ENCODE peak calls at places on chromosomes 6 and 20, in nine cellular contexts. B is progenitor cell of endocrine pancreas, E is esophagus squamous epithelium, N is GM13976, L is BE2C, K is heart right ventricle, M is endothelial cell, S is HFFc6, A is GM13977. Q is an unnamed sample.

GRCh38 chr6:98998103-98998502 is 50.4 kb upstream of the FBXL4 start:
- DNase-seq in B (no peak), E (no peak), N (no peak), L (no peak), K (no peak), M (no peak), S (no peak), A (no peak), Q (no peak)

GRCh38 chr6:97085772-97086171 is 161.2 kb downstream of the KLHL32 start:
- DNase-seq in B (no peak), E (no peak), N (no peak), L (no peak), K (no peak), M (no peak), S (peak; percentile 74), A (no peak), Q (no peak)

GRCh38 chr6:168333039-168333438 is 13.5 kb upstream of the DACT2 start:
- DNase-seq in B (no peak), E (no peak), N (no peak), L (no peak), K (no peak), M (peak; percentile 44), S (no peak), A (no peak), Q (no peak)

GRCh38 chr6:152355166-152355565 is 282.0 kb downstream of the SYNE1 start:
- DNase-seq in B (no peak), E (no peak), N (no peak), L (no peak), K (no peak), M (no peak), S (no peak), A (no peak), Q (no peak)

GRCh38 chr20:13320702-13321101 is 99.6 kb downstream of the ISM1 start:
- DNase-seq in B (no peak), E (no peak), N (no peak), L (no peak), K (no peak), M (no peak), S (no peak), A (no peak), Q (no peak)

GRCh38 chr6:107600936-107601335 is 111.0 kb downstream of the SOBP start:
- DNase-seq in B (no peak), E (no peak), N (no peak), L (no peak), K (no peak), M (peak; percentile 26), S (peak; percentile 2), A (no peak), Q (no peak)

GRCh38 chr6:71127374-71127773 is 161.2 kb upstream of the OGFRL1 start:
- DNase-seq in B (no peak), E (no peak), N (no peak), L (no peak), K (no peak), M (no peak), S (no peak), A (no peak), Q (no peak)

GRCh38 chr6:116040980-116041379 is 19.7 kb downstream of the FRK start:
- DNase-seq in B (no peak), E (no peak), N (no peak), L (no peak), K (no peak), M (no peak), S (no peak), A (no peak), Q (no peak)

GRCh38 chr6:142155895-142156757 is 9.1 kb downstream of the VTA1 start:
- DNase-seq in B (no peak), E (no peak), N (no peak), L (no peak), K (no peak), M (no peak), S (no peak), A (no peak), Q (no peak)

GRCh38 chr6:128567029-128567428 is 46.6 kb upstream of the PTPRK start:
- DNase-seq in B (no peak), E (no peak), N (no peak), L (no peak), K (no peak), M (no peak), S (peak; percentile 31), A (no peak), Q (no peak)

GRCh38 chr6:1044040-1044836 is 267.7 kb upstream of the FOXQ1 start:
- DNase-seq in B (no peak), E (no peak), N (no peak), L (no peak), K (no peak), M (no peak), S (no peak), A (no peak), Q (no peak)
- TF ChIP-seq CTCF in B (no peak), E (no peak), N (no peak), L (no peak), K (no peak), M (no peak), S (no peak), A (no peak), Q (no peak)

GRCh38 chr20:4011226-4011975 is 4.0 kb downstream of the RNF24 start:
- DNase-seq in B (no peak), E (no peak), N (no peak), L (no peak), K (no peak), M (no peak), S (no peak), A (no peak), Q (no peak)

GRCh38 chr20:4013041-4013440 is 2.3 kb downstream of the RNF24 start:
- DNase-seq in B (no peak), E (no peak), N (no peak), L (no peak), K (no peak), M (no peak), S (no peak), A (no peak), Q (no peak)

GRCh38 chr20:4016349-4017050 is 1.1 kb upstream of the RNF24 start:
- DNase-seq in B (no peak), E (no peak), N (no peak), L (no peak), K (no peak), M (no peak), S (no peak), A (no peak), Q (no peak)

GRCh38 chr20:4012631-4013030 is 2.7 kb downstream of the RNF24 start:
- DNase-seq in B (no peak), E (no peak), N (no peak), L (no peak), K (no peak), M (no peak), S (peak; percentile 40), A (no peak), Q (no peak)

GRCh38 chr20:4014031-4014474 is 1.3 kb downstream of the RNF24 start:
- DNase-seq in B (no peak), E (no peak), N (peak; percentile 43), L (peak; percentile 63), K (no peak), M (no peak), S (peak; percentile 85), A (peak; percentile 44), Q (no peak)
- TF ChIP-seq CTCF in B (peak; percentile 47), E (peak; percentile 57), N (no peak), L (peak; percentile 89), K (peak; percentile 17), M (no peak), S (peak; percentile 75), A (peak; percentile 62), Q (peak; percentile 55)

GRCh38 chr20:2752631-2753455 is 47.6 kb downstream of the CPXM1 start:
- DNase-seq in B (no peak), E (no peak), N (peak; percentile 67), L (no peak), K (no peak), M (peak; percentile 62), S (no peak), A (no peak), Q (peak; percentile 28)
- TF ChIP-seq CTCF in B (peak; percentile 72), E (peak; percentile 68), N (peak; percentile 45), L (no peak), K (peak; percentile 29), M (peak; percentile 86), S (peak; percentile 79), A (peak; percentile 71), Q (peak; percentile 79)

GRCh38 chr6:44003345-44004061 is 123.7 kb downstream of the MRPL14 start:
- DNase-seq in B (no peak), E (no peak), N (peak; percentile 74), L (no peak), K (no peak), M (peak; percentile 23), S (no peak), A (peak; percentile 75), Q (peak; percentile 43)
- TF ChIP-seq CTCF in B (no peak), E (no peak), N (no peak), L (no peak), K (no peak), M (no peak), S (no peak), A (peak; percentile 16), Q (peak; percentile 17)

DNA sequence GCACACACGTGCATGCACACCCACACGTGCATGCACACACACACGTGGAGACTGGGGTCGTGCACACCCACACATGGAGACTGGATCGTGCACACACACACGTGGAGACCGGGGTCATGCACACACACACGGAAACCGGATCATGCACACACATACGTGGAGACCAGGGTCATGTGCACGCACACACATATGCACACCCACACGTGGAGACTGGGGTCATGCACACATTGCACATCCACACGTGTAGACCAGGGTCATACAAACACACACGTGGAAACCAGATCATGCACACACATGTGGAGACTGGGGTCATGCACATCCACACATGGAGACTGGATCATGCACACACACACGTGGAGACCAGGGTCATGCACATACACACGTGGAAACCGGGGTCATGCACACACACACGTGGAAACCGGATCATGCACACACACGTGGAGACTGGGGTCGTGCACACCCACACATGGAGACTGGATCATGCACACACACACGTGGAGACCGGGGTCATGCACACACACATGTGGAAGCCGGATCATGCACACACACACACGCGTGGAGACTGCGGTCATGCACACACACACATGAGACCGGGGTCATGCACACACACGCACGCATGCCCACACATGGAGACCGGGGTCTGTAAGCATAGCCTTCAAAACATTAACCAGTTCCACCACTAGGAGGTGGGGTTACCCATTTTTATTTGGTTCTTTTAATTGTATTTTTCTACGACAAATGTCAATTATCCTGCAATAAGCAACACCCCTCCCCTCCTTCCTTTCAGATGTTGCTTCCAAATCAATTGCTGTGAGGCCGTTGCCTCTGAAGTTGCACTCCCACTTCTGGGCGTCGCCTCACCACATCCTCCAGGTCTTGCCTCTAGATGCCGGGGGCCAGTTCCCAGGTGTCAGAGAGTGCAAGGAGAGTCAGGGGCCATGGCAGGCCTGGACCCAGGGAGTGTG is 95.8 kb downstream of the TMEM242 start:
- DNase-seq in B (no peak), E (no peak), N (no peak), L (no peak), K (no peak), M (no peak), S (peak; percentile 19), A (no peak), Q (no peak)
- TF ChIP-seq CTCF in B (peak; percentile 34), E (peak; percentile 25), N (no peak), L (peak; percentile 38), K (peak; percentile 8), M (peak; percentile 58), S (peak; percentile 74), A (peak; percentile 14), Q (peak; percentile 24)

Q was measured in GM06990.